ENCODE peak calls at places on chromosomes 16 and 17, in six cellular contexts. K is transverse colon, J is hepatocyte, F is body of pancreas, E is tibial artery, D is right atrium auricular region. S is an unnamed sample.
A peak's percentile ranks its signal among the peaks of the same experiment; 100 is the strongest.

GRCh38 chr17:372157-373152 is 19.8 kb upstream of the RPH3AL start:
- DNase-seq in E (no peak), F (peak; percentile 59), D (no peak), J (no peak), K (no peak), S (no peak)

GRCh38 chr17:57630736-57631135 is 114.4 kb downstream of the CCDC182 start:
- DNase-seq in D (no peak), J (no peak), E (peak; percentile 28), K (no peak), F (no peak), S (no peak)

GRCh38 chr16:85637061-85637807 is 24.1 kb downstream of the GSE1 start:
- DNase-seq in E (no peak), K (no peak), F (no peak), J (no peak), D (no peak), S (no peak)

GRCh38 chr16:11833951-11834695 is 17.2 kb downstream of the RSL1D1 start:
- DNase-seq in E (peak; percentile 44), D (no peak), K (no peak), F (no peak), J (peak; percentile 44), S (no peak)

GRCh38 chr16:69712277-69712676 is 14.1 kb downstream of the NQO1 start:
- DNase-seq in J (no peak), F (no peak), D (no peak), E (peak; percentile 48), K (no peak), S (no peak)

GRCh38 chr16:56848056-56848936 is 16.7 kb upstream of the SLC12A3 start:
- DNase-seq in E (peak; percentile 67), K (no peak), J (no peak), F (no peak), D (peak; percentile 68), S (peak; percentile 24)

GRCh38 chr16:25734473-25735100 is 42.8 kb downstream of the HS3ST4 start:
- DNase-seq in F (no peak), E (no peak), K (no peak), D (no peak), J (no peak), S (no peak)

GRCh38 chr17:32742686-32743538 is 134.0 kb downstream of the MYO1D start:
- DNase-seq in D (no peak), K (no peak), F (no peak), E (no peak), J (no peak), S (no peak)

GRCh38 chr17:21204923-21205322 is 9.0 kb downstream of the TMEM11 start:
- DNase-seq in F (no peak), J (no peak), D (no peak), K (no peak), E (no peak), S (no peak)

GRCh38 chr16:50274771-50275415 is 8.5 kb downstream of the ADCY7 start:
- DNase-seq in F (no peak), J (no peak), D (no peak), K (no peak), E (peak; percentile 64), S (no peak)

GRCh38 chr17:19812407-19812806 is 55.3 kb downstream of the ULK2 start:
- DNase-seq in J (peak; percentile 16), F (no peak), D (no peak), K (no peak), E (no peak), S (no peak)

GRCh38 chr17:65123757-65124675 is 13.2 kb upstream of the RGS9 start:
- DNase-seq in D (no peak), F (no peak), J (no peak), E (no peak), K (peak; percentile 27), S (no peak)

GRCh38 chr17:2689411-2690164 is 22.0 kb downstream of the CLUH start:
- DNase-seq in E (no peak), D (peak; percentile 59), K (no peak), F (peak; percentile 21), J (peak; percentile 23), S (no peak)

GRCh38 chr16:1046271-1046955 is 26.1 kb upstream of the SSTR5 start:
- DNase-seq in D (no peak), K (no peak), F (no peak), E (no peak), J (no peak), S (no peak)

GRCh38 chr16:74700206-74701040 is at the start of gene MLKL:
- DNase-seq in E (peak; percentile 78), J (peak; percentile 58), F (peak; percentile 68), K (peak; percentile 70), D (peak; percentile 67), S (peak; percentile 76)

GRCh38 chr16:1537763-1538289 is 4.4 kb downstream of the TMEM204 start:
- DNase-seq in F (no peak), D (no peak), E (no peak), K (no peak), J (no peak), S (no peak)

GRCh38 chr16:31360296-31360695 is 5.3 kb downstream of the ITGAX start:
- DNase-seq in E (no peak), D (no peak), F (no peak), K (no peak), J (no peak), S (no peak)

GRCh38 chr17:1188812-1189211 is 9.0 kb upstream of the ABR start:
- DNase-seq in D (peak; percentile 95), E (peak; percentile 99), F (peak; percentile 74), K (peak; percentile 71), J (no peak), S (no peak)

GRCh38 chr16:84844049-84844350 is 24.2 kb downstream of the CRISPLD2 start:
- DNase-seq in D (no peak), E (no peak), F (no peak), J (no peak), K (peak; percentile 60), S (no peak)

GRCh38 chr16:75254359-75254837 is 3.0 kb upstream of the BCAR1 start:
- DNase-seq in F (no peak), J (peak; percentile 55), E (peak; percentile 85), D (no peak), K (peak; percentile 41), S (no peak)

GRCh38 chr17:56648814-56649213 is 55.3 kb downstream of the NOG start:
- DNase-seq in J (no peak), D (no peak), E (no peak), F (no peak), K (no peak), S (no peak)

GRCh38 chr16:86387461-86388440 is 122.6 kb upstream of the FOXF1 start:
- DNase-seq in J (no peak), E (no peak), F (no peak), K (no peak), D (no peak), S (no peak)

GRCh38 chr17:8857919-8858318 is 9.6 kb downstream of the PIK3R6 start:
- DNase-seq in D (no peak), E (no peak), F (no peak), K (no peak), J (no peak), S (no peak)

GRCh38 chr16:1526608-1527555 is 6.6 kb upstream of the TMEM204 start:
- DNase-seq in J (no peak), K (no peak), E (no peak), F (no peak), D (no peak), S (no peak)

DNA sequence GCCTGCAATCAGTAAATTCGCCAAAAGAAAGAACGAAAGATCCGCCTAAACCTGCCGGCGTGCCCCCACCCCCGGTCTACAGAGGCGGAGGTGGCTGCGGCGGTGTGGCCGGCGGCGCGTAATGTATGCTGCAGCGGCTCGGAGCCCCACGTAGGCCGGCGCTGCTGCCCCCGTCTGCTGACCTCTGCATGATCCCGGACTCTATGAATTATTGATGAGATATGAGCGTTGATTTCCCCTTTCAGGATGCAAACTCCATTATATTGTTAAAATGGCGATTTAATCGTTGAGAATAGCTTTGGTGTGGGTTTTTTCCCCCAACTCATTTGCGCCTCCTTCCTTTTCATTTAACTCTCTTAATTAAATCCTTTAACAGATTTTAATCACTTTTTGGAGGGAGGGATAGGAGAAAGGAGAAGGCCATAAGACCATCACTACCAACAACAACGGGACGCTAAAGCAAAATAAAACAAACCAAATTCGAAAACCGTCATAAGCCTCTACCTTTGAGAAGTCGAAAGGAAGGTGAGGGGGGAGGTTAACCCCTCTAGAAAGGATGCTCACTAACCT is 3.6 kb downstream of the HOXB3 start:
- DNase-seq in K (no peak), J (no peak), F (no peak), E (no peak), D (no peak), S (no peak)
- H3K27me3 ChIP-seq in K (peaks cover 3% of the 10 kb centered on the region), J (peaks cover 93% of the 10 kb centered on the region), F (no peaks in the 10 kb centered on the region), E (no peaks in the 10 kb centered on the region), D (peaks cover 44% of the 10 kb centered on the region), S (peaks cover 12% of the 10 kb centered on the region)

DNA sequence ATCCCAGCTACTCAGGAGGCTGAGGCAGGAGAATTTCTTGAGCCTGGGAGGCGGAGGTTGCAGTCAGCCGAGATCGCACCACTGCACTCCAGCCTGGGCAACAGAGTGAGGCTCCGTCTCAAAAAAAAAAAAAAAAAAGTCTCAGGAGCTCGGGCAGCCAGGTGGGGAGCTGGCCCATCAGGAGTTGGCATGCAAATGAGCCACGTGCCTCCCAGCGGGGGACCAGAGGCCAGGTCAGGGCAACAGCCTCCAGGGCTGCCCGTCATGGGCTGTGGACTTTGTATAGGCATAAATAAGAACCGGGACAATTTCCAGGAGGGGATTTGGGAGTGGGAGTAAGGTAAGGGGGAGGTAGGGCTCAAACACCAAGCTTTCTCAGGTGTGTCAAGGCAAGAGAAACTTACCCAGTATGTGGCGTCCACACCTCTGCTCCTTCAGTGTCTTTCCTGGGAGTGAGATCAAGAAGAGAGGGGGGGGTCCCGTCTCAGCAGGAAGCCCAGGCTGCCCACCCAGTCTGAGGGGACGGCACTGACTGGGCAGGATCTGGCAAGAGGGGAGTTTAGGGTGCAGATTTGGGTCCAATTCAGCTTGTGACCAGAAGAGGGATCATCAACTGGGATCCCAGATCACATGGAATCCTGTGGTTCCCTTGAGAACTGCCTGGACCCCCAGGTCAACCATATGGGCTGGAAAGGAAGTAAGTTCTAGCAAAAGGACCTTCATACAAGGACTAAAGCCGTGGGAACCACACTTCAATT is 22.3 kb upstream of the G6PC1 start:
- DNase-seq in F (peak; percentile 29), D (no peak), E (no peak), K (peak; percentile 60), J (peak; percentile 61), S (peak; percentile 59)
- TF ChIP-seq CTCF in F (no peak), D (no peak), E (no peak), K (no peak), J (no peak), S (peak; percentile 20)

DNA sequence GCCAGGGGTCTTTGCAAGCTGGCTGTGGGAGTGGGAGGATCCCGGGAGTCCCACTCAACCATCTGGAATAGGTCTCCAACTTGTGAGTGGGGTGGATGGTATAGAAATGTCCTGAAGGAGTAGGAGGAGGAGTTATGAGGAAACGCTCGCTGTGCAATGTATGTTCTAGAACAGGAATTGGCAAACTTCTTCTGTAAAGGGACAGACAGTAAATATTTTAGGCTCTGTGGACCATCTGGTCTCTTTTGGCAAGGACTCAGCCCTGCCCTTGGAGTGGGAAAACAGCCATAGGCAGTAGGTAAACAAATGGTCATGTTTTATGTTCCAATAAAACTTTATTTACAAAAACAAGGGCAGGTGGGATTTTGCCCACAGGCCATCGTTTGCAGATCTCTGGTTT is 149.2 kb downstream of the NPIPB5 start:
- DNase-seq in J (no peak), K (peak; percentile 32), F (no peak), D (no peak), E (no peak), S (no peak)
- H3K27me3 ChIP-seq in J (peaks cover 11% of the 10 kb centered on the region), K (no peaks in the 10 kb centered on the region), F (no peaks in the 10 kb centered on the region), D (no peaks in the 10 kb centered on the region), E (no peaks in the 10 kb centered on the region), S (peaks cover 1% of the 10 kb centered on the region)

DNA sequence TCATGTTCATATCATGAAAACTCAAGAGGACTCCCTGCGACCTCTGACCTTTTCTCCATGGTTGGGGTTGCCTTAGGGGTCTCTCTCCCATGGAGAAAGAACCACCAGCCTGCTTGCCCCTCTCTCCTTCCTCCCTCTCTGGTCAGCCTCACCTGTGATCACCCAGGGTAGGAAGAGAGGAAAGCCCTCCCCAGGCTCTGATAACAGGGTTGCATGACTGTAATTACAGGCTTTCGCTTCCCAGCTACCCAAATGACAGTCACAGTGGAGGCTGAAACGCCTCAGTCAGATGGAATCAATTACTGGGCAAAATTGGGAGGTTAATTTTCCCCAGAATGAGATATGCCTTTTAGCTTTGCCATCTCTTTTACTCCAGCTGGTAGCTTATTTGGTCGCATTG is 265.8 kb upstream of the SOX9 start:
- DNase-seq in J (no peak), E (no peak), K (no peak), F (no peak), D (no peak), S (no peak)
- TF ChIP-seq CTCF in J (no peak), E (no peak), K (no peak), F (no peak), D (no peak), S (no peak)